ENCODE peak calls at places on chromosomes 6 and 20, in four cellular contexts. O, N, V and L are unnamed samples.
A peak's percentile ranks its signal among the peaks of the same experiment; 100 is the strongest.

GRCh38 chr6:25872804-25873203 is 1.2 kb downstream of the SLC17A3 start:
- DNase-seq in V (no peak), N (no peak), O (no peak), L (no peak)

GRCh38 chr6:157762636-157763035 is 60.4 kb upstream of the SNX9 start:
- DNase-seq in V (no peak), N (no peak), O (peak; percentile 35), L (peak; percentile 47)

GRCh38 chr6:38504996-38505395 is 134.7 kb downstream of the BTBD9 start:
- DNase-seq in V (no peak), N (no peak), O (no peak), L (no peak)

GRCh38 chr20:41279546-41280225 is 37.8 kb downstream of the ZHX3 start:
- DNase-seq in N (no peak), O (no peak), V (no peak), L (no peak)

GRCh38 chr6:7390218-7390878 is 740 bp downstream of the RIOK1 start:
- DNase-seq in O (no peak), N (no peak), V (no peak), L (no peak)

GRCh38 chr20:31719644-31720485 is 2.8 kb downstream of the BCL2L1 start:
- DNase-seq in N (peak; percentile 62), V (no peak), O (peak; percentile 99), L (no peak)

GRCh38 chr6:127459231-127459641 is at the start of gene KIAA0408:
- DNase-seq in V (peak; percentile 95), N (peak; percentile 80), O (no peak), L (peak; percentile 86)

GRCh38 chr6:23031986-23032385 is 462.6 kb downstream of the HDGFL1 start:
- DNase-seq in V (no peak), N (no peak), O (no peak), L (peak; percentile 41)

GRCh38 chr6:7954477-7955200 is 44.1 kb upstream of the TXNDC5 start:
- DNase-seq in N (no peak), O (no peak), V (no peak), L (peak; percentile 32)

GRCh38 chr20:49563015-49563980 is 4.6 kb downstream of the PTGIS start:
- DNase-seq in O (no peak), N (no peak), V (peak; percentile 30), L (no peak)

GRCh38 chr20:53186630-53187029 is 214.5 kb downstream of the TSHZ2 start:
- DNase-seq in N (no peak), O (no peak), V (no peak), L (no peak)

GRCh38 chr6:53701333-53702073 is 35.9 kb upstream of the KLHL31 start:
- DNase-seq in V (no peak), O (no peak), N (no peak), L (no peak)

GRCh38 chr20:23046431-23046830 is 3.0 kb downstream of the THBD start:
- DNase-seq in V (no peak), N (no peak), O (no peak), L (no peak)

GRCh38 chr6:84074988-84075781 is 41.6 kb downstream of the MRAP2 start:
- DNase-seq in V (no peak), N (peak; percentile 51), O (no peak), L (peak; percentile 28)

DNA sequence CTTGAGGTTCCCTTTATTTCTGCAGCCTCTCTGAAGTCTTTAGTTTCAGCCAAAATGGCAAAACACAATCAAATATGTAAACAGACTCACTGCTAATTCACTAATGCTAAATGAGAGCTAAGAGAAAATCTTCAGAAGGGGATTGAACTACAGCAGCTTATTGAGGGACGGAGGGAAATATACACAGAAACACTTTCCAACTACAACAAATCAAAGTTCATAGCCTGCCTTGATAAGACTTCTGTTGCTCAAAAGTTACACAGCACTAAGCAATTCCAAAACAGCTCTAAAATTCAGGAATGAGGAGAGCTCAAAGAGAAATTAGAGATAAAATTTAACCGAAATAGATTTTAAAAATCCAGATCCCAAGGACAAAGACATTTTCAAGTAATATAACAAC is 1.7 kb downstream of the TCP11 start:
- DNase-seq in V (no peak), N (no peak), O (no peak), L (no peak)
- H3K4me3 ChIP-seq in V (no peak overlapping the region), N (no peak overlapping the region), O (no peak overlapping the region), L (no peak overlapping the region)

GRCh38 chr6:104958178-104958520 is 1.2 kb downstream of the LIN28B start:
- DNase-seq in V (no peak), N (peak; percentile 21), O (no peak), L (no peak)
- H3K4me3 ChIP-seq in V (no peak overlapping the region), N (peak overlapping the region; percentile 56), O (peak overlapping the region; percentile 70), L (no peak overlapping the region)

DNA sequence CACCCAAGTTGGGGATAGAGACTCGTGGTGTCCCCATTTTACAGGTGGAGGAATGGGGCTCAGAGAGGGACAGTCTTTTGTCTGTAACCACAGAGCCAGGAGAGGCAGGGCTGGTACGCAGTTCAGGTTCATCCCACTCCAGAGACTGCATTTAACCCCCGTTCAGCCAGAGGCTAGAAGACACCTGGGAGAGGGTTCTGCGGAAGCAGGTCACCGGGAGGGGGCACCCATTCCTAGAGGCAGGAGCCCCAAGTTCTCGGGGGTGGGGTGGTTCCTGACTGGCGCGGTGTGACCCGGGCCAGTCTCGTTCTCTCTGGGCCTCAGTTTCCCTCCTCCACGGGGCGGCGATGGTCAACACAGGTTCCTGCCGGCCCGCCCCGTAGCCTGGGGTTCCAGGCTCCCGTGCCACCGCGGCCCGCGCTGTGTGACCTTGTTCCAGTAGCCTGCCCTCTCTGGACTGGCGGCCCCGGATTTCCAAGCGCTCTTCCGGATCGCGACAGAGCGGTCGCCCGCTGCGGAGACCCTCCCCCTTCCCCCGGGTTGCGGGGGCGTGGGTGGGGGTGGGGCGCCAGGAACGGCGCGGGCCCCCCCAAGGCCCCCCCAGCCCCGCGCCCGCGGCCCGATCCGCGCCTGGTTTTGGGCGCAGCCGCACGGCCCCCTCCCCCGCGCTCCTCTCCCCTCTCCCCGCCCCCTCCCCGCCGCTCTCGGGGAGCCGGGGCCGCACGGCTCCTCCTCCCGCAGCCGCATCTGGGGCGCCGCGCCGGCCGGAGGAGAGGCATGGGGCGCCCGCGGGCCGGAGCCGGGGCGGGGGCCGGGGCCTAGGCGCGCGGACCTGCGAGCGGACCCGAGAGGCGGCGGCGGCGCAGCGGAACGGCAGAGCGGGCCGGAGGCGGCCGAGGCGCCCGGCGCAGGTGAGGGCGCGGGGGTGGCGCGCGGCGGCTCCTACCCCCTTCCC is at the start of gene DLGAP4:
- DNase-seq in O (no peak), V (peak; percentile 45), N (no peak), L (no peak)
- H3K4me3 ChIP-seq in O (peak within 1 kb of the TSS; percentile 51), V (peak within 1 kb of the TSS; percentile 40), N (peak within 1 kb of the TSS; percentile 71), L (no peak within 1 kb of the TSS)

GRCh38 chr20:60086936-60087562 is 128.8 kb downstream of the CDH26 start:
- DNase-seq in O (no peak), N (no peak), V (peak; percentile 20), L (no peak)
- H3K4me3 ChIP-seq in O (no peak overlapping the region), N (no peak overlapping the region), V (peak overlapping the region; percentile 10), L (no peak overlapping the region)

DNA sequence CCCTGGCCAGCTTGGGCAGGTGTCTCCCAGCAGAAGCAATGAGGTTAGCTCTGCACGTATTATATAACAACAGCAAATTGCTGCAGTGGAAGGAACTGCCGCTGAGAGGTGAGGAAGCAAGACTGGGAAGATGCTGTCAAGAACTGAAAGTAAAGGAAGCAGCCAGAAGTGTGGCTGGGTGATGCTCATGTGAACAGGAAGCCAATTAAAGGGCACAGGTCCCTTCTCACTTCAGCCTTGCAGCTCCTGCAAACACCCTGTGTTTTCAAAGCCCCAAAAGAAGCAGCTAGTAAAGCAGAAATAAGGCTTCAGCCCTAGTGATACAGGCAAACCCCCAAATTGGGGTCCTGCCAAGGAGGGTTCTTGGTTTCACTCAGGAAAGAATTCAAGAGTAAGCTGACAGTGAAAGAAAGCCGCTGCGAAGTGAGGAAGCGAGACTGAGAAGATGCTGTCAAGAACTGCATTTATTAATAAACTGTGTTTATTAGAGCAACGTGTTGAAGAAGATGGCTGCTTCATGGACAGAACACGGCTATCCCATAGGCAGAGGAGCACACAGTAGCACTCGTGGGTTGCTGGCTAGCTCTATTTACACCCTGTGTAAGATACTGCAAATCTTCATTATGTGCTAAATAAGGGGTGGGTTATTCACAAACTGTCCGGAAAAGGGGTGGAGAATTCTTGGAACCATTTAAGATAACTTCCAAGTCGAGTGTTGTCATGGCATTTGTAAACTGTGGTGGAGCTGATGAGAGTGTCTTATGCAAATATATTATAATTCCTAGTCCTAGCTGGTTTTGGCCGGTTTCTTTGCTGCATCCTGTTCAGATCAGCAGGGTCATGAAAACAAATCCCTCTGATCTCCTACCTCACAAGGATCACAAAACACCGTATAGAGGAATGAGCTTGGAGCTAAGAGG is 152.2 kb downstream of the LINC00237 start:
- DNase-seq in O (no peak), N (no peak), V (no peak), L (no peak)
- H3K4me3 ChIP-seq in O (no peak overlapping the region), N (no peak overlapping the region), V (no peak overlapping the region), L (no peak overlapping the region)

GRCh38 chr6:30891816-30892553 is 7.7 kb downstream of the DDR1 start:
- DNase-seq in O (no peak), N (no peak), V (peak; percentile 53), L (no peak)

GRCh38 chr6:30889138-30889885 is 5.0 kb downstream of the DDR1 start:
- DNase-seq in V (no peak), O (no peak), N (no peak), L (no peak)

GRCh38 chr6:30891450-30891723 is 7.1 kb downstream of the DDR1 start:
- DNase-seq in N (no peak), V (no peak), O (no peak), L (no peak)

GRCh38 chr6:30889921-30890645 is 5.8 kb downstream of the DDR1 start:
- DNase-seq in V (peak; percentile 72), N (no peak), O (no peak), L (no peak)

GRCh38 chr6:30890646-30891449 is 6.5 kb downstream of the DDR1 start:
- DNase-seq in V (no peak), O (no peak), N (no peak), L (no peak)
- H3K4me3 ChIP-seq in V (no peak overlapping the region), O (no peak overlapping the region), N (no peak overlapping the region), L (no peak overlapping the region)

GRCh38 chr6:90082847-90083246 is 188.6 kb downstream of the GJA10 start:
- DNase-seq in O (no peak), V (no peak), N (no peak), L (no peak)
- H3K4me3 ChIP-seq in O (no peak overlapping the region), V (no peak overlapping the region), N (no peak overlapping the region), L (no peak overlapping the region)

DNA sequence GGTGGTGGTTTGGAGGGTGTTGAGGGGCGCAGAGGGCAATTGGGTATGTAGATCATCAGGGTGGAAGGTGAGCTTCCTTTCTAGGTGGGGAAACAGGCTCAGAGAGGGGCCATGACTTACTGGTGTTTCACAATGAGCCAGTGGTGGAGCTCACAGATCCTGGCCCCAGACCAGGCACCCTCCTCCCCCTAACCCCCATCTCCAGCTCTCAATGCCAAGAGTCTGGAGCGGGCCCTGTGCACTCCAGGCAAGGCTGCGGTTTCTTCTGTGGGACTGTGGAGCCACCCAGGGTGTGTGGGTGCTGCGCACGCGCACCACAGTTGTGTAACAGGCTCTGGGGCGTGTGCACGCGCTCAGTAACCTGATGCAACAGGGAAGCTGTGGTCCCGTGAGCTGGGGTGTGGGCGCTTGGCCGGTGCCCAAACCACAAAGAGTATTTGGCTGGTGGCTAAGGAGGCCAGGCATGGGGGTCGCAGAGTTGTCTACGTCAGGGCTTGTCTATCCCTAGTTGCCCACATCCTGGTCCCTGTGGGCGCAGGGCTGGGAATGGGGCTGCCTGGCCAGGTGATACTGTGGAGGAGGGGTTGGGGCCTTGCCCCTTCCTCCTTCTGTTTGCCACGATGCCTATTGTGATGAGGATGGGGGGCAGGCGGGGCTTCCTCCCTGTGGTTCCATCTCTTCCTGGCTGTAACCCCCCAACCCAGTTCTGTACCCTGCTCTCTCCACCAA is 37.5 kb upstream of the MRPS18A start:
- DNase-seq in O (peak; percentile 86), V (peak; percentile 88), N (peak; percentile 87), L (peak; percentile 97)
- H3K4me3 ChIP-seq in O (peak overlapping the region; percentile 63), V (no peak overlapping the region), N (no peak overlapping the region), L (no peak overlapping the region)